ENCODE peak calls at places on chromosomes 4 and X, in six cellular contexts. Z, N, Y, D, G and L are unnamed samples.

GRCh38 chr4:75919914-75920313 is 17.7 kb upstream of the PPEF2 start:
- DNase-seq in Z (peak; percentile 70), N (no peak), Y (peak; percentile 72), D (peak; percentile 84), G (peak; percentile 29), L (no peak)

GRCh38 chr4:176335421-176335820 is 15.7 kb downstream of the SPCS3 start:
- DNase-seq in Z (peak; percentile 60), N (no peak), Y (no peak), D (no peak), G (no peak), L (no peak)

GRCh38 chr4:84948056-84948455 is 18.4 kb downstream of the WDFY3 start:
- DNase-seq in Z (peak; percentile 51), N (no peak), Y (no peak), D (no peak), G (no peak), L (no peak)

GRCh38 chr4:5989236-5990225 is 28.7 kb downstream of the C4orf50 start:
- DNase-seq in Z (no peak), N (no peak), Y (peak; percentile 32), D (no peak), G (no peak), L (no peak)

GRCh38 chrX:140040397-140040796 is 75.1 kb upstream of the CXorf66 start:
- DNase-seq in Z (no peak), N (no peak), Y (peak; percentile 78), D (no peak), G (peak; percentile 50), L (no peak)

GRCh38 chrX:46477435-46477834 is 67.8 kb downstream of the ZNF674 start:
- DNase-seq in Z (peak; percentile 64), N (no peak), Y (no peak), D (no peak), G (peak; percentile 16), L (no peak)

GRCh38 chrX:53223955-53224859 is 800 bp downstream of the KDM5C start:
- DNase-seq in Z (peak; percentile 25), N (peak; percentile 41), Y (no peak), D (peak; percentile 25), G (peak; percentile 70), L (no peak)

GRCh38 chr4:87633239-87633638 is 16.8 kb upstream of the DMP1 start:
- DNase-seq in Z (peak; percentile 80), N (no peak), Y (no peak), D (no peak), G (peak; percentile 60), L (peak; percentile 94)

GRCh38 chr4:13542577-13543042 is 1.7 kb downstream of the NKX3-2 start:
- DNase-seq in Z (no peak), N (no peak), Y (no peak), D (no peak), G (no peak), L (no peak)

GRCh38 chr4:89492476-89493110 is 185.0 kb upstream of the GPRIN3 start:
- DNase-seq in Z (peak; percentile 92), N (no peak), Y (no peak), D (no peak), G (peak; percentile 84), L (no peak)

GRCh38 chrX:24148118-24148517 is 1.4 kb upstream of the ZFX start:
- DNase-seq in Z (no peak), N (peak; percentile 24), Y (no peak), D (no peak), G (peak; percentile 29), L (no peak)

GRCh38 chr4:107862658-107863057 is 37.9 kb downstream of the SGMS2 start:
- DNase-seq in Z (peak; percentile 87), N (no peak), Y (peak; percentile 76), D (peak; percentile 25), G (peak; percentile 68), L (no peak)

GRCh38 chr4:98653890-98654867 is 4.2 kb downstream of the TSPAN5 start:
- DNase-seq in Z (peak; percentile 85), N (no peak), Y (no peak), D (no peak), G (peak; percentile 94), L (no peak)

GRCh38 chr4:86633854-86634253 is 39.7 kb downstream of the PTPN13 start:
- DNase-seq in Z (no peak), N (no peak), Y (no peak), D (no peak), G (peak; percentile 25), L (no peak)

GRCh38 chrX:12919051-12919450 is 12.6 kb downstream of the TLR8 start:
- DNase-seq in Z (no peak), N (no peak), Y (no peak), D (no peak), G (no peak), L (no peak)

GRCh38 chr4:138034871-138035270 is 207.3 kb downstream of the SLC7A11 start:
- DNase-seq in Z (peak; percentile 86), N (no peak), Y (no peak), D (no peak), G (no peak), L (no peak)

GRCh38 chr4:29066856-29067255 is 1653.3 kb upstream of the PCDH7 start:
- DNase-seq in Z (peak; percentile 5), N (no peak), Y (no peak), D (no peak), G (no peak), L (no peak)

GRCh38 chrX:155027509-155028066 is 944 bp downstream of the FUNDC2 start:
- DNase-seq in Z (peak; percentile 89), N (peak; percentile 12), Y (no peak), D (peak; percentile 29), G (peak; percentile 67), L (peak; percentile 22)

GRCh38 chr4:130359537-130359936 is 1263.6 kb downstream of the C4orf33 start:
- DNase-seq in Z (peak; percentile 70), N (no peak), Y (no peak), D (no peak), G (peak; percentile 45), L (peak; percentile 20)

GRCh38 chr4:41718907-41719306 is 29.6 kb downstream of the PHOX2B start:
- DNase-seq in Z (no peak), N (no peak), Y (no peak), D (no peak), G (peak; percentile 38), L (no peak)

GRCh38 chr4:155566241-155566823 is 100.3 kb upstream of the GUCY1A1 start:
- DNase-seq in Z (peak; percentile 24), N (no peak), Y (no peak), D (no peak), G (no peak), L (no peak)

GRCh38 chr4:146245246-146245645 is 30.9 kb downstream of the REELD1 start:
- DNase-seq in Z (no peak), N (no peak), Y (peak; percentile 57), D (peak; percentile 29), G (no peak), L (no peak)

GRCh38 chr4:15653864-15654391 is 1.2 kb downstream of the FBXL5 start:
- DNase-seq in Z (peak; percentile 71), N (no peak), Y (no peak), D (peak; percentile 50), G (peak; percentile 64), L (no peak)

GRCh38 chr4:150078996-150079581 is 844 bp downstream of the DCLK2 start:
- DNase-seq in Z (no peak), N (no peak), Y (peak; percentile 57), D (peak; percentile 43), G (peak; percentile 43), L (no peak)

GRCh38 chr4:89898304-89898716 is 3.7 kb downstream of the MMRN1 start:
- DNase-seq in Z (no peak), N (no peak), Y (peak; percentile 59), D (no peak), G (no peak), L (no peak)

GRCh38 chrX:40100537-40101429 is 3.0 kb upstream of the BCOR start:
- DNase-seq in Z (no peak), N (no peak), Y (no peak), D (no peak), G (no peak), L (no peak)

GRCh38 chrX:45050558-45050957 is 150.1 kb downstream of the DIPK2B start:
- DNase-seq in Z (no peak), N (no peak), Y (no peak), D (no peak), G (no peak), L (no peak)

GRCh38 chr4:126627255-126627654 is 1005.5 kb upstream of the INTU start:
- DNase-seq in Z (peak; percentile 45), N (no peak), Y (no peak), D (no peak), G (peak; percentile 45), L (no peak)

GRCh38 chrX:24259544-24260240 is 54.2 kb downstream of the SUPT20HL2 start:
- DNase-seq in Z (peak; percentile 81), N (no peak), Y (peak; percentile 56), D (peak; percentile 38), G (peak; percentile 75), L (peak; percentile 42)

DNA sequence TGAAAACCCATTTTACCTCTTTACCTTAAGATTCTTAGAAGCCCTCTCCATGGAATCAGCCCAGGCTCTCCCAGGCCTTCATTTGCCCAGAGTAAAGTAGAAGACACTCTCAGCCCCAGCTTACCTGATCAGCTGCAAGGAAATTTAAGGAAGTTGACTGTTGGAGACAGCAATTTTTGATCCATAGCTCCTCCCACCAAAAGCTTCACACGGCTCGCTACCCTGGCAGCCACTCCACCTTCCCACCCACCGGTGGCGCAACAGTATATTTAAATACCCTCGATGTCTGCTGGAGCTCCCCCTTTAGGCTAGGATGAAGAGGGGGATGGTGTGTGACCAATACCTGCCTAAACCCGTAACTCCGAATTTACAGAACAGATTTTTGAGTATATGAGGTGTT is 75.4 kb downstream of the MBNL3 start:
- DNase-seq in Z (no peak), N (no peak), Y (no peak), D (no peak), G (no peak), L (no peak)
- H3K4me3 ChIP-seq in Z (no peak overlapping the region), N (no peak overlapping the region), Y (no peak overlapping the region), D (no peak overlapping the region), G (no peak overlapping the region), L (no peak overlapping the region)

GRCh38 chrX:2583194-2584162 is 82.7 kb upstream of the DHRSX start:
- DNase-seq in Z (no peak), N (no peak), Y (no peak), D (no peak), G (no peak), L (no peak)
- H3K4me3 ChIP-seq in Z (no peak overlapping the region), N (no peak overlapping the region), Y (no peak overlapping the region), D (no peak overlapping the region), G (no peak overlapping the region), L (no peak overlapping the region)

DNA sequence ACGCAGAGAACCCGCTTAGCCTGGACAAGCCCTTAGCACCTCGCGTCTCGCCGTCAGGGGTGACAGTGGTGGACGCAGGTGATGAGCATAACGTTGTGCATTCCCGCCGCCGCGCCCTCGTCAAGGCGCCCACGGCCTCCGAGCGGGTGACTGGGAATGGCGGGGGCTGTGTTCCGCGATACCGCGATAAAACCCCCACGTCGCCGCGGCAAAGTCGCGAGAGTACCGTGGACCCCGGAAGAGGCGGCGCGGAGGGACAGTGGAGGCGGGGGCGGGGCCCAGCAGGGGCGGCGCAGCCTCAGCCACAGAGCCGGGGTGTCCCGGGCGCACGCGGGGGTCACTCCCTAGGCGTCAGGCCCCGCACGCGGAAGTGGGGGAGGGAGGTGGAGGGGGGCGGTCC is 53.8 kb downstream of the ZFYVE28 start:
- DNase-seq in Z (peak; percentile 53), N (peak; percentile 57), Y (peak; percentile 63), D (peak; percentile 28), G (peak; percentile 13), L (no peak)
- H3K4me3 ChIP-seq in Z (peak overlapping the region; percentile 52), N (peak overlapping the region; percentile 39), Y (peak overlapping the region; percentile 50), D (peak overlapping the region; percentile 51), G (peak overlapping the region; percentile 40), L (no peak overlapping the region)

GRCh38 chr4:152045781-152046571 is 285.2 kb upstream of the GATB start:
- DNase-seq in Z (peak; percentile 4), N (no peak), Y (peak; percentile 52), D (peak; percentile 68), G (no peak), L (no peak)
- H3K4me3 ChIP-seq in Z (no peak overlapping the region), N (no peak overlapping the region), Y (peak overlapping the region; percentile 2), D (no peak overlapping the region), G (no peak overlapping the region), L (no peak overlapping the region)